ENCODE peak calls at places on chromosome 22, in four cellular contexts. J is fibroblast of lung, L is lower leg skin, S is Peyer's patch. Y is an unnamed sample.

GRCh38 chr22:39109361-39109760 is 12.3 kb downstream of the APOBEC3H start:
- DNase-seq in J (no peak), L (no peak), S (no peak), Y (no peak)

GRCh38 chr22:20257474-20258299 is 10.4 kb downstream of the RTN4R start:
- DNase-seq in J (no peak), L (no peak), S (no peak), Y (no peak)

GRCh38 chr22:19121631-19122142 is 525 bp downstream of the DGCR2 start:
- DNase-seq in J (peak), L (peak), S (peak), Y (no peak)

GRCh38 chr22:41598081-41598480 is 8.4 kb upstream of the PMM1 start:
- DNase-seq in J (peak), L (no peak), S (no peak), Y (no peak)

GRCh38 chr22:40289991-40290459 is 56.3 kb upstream of the ADSL start:
- DNase-seq in J (no peak), L (no peak), S (no peak), Y (no peak)

GRCh38 chr22:20188567-20188877 is 37.7 kb upstream of the CCDC188 start:
- DNase-seq in J (no peak), L (no peak), S (no peak), Y (no peak)

GRCh38 chr22:24424001-24424900 is 3.1 kb upstream of the ADORA2A start:
- DNase-seq in J (no peak), L (no peak), S (no peak), Y (no peak)

GRCh38 chr22:30649430-30650007 is 13.9 kb downstream of the SLC35E4 start:
- DNase-seq in J (peak), L (peak), S (peak), Y (peak)

GRCh38 chr22:33867118-33867863 is 53.0 kb downstream of the LARGE1 start:
- DNase-seq in J (peak), L (no peak), S (peak), Y (peak)

GRCh38 chr22:38467904-38468760 is at the start of gene KDELR3:
- DNase-seq in J (peak), L (peak), S (peak), Y (peak)

GRCh38 chr22:19879996-19880785 is 25.5 kb upstream of the GNB1L start:
- DNase-seq in J (no peak), L (peak), S (peak), Y (peak)

GRCh38 chr22:33126881-33127280 is 68.7 kb upstream of the SYN3 start:
- DNase-seq in J (no peak), L (no peak), S (no peak), Y (no peak)

GRCh38 chr22:33515733-33516297 is 404.5 kb downstream of the LARGE1 start:
- DNase-seq in J (no peak), L (no peak), S (peak), Y (no peak)

GRCh38 chr22:39209756-39210155 is 35.0 kb downstream of the PDGFB start:
- DNase-seq in J (no peak), L (peak), S (no peak), Y (no peak)

GRCh38 chr22:20606041-20606783 is 98.8 kb downstream of the MED15 start:
- DNase-seq in J (peak), L (no peak), S (peak), Y (no peak)

GRCh38 chr22:31233001-31233400 is 20.9 kb downstream of the LIMK2 start:
- DNase-seq in J (no peak), L (no peak), S (no peak), Y (no peak)

GRCh38 chr22:38834991-38835390 is 8.8 kb downstream of the NPTXR start:
- DNase-seq in J (no peak), L (no peak), S (no peak), Y (no peak)

GRCh38 chr22:39967996-39968968 is 8.1 kb downstream of the TMA7B start:
- DNase-seq in J (no peak), L (no peak), S (no peak), Y (no peak)

GRCh38 chr22:41380993-41381328 is 781 bp upstream of the TEF start:
- DNase-seq in J (peak), L (no peak), S (no peak), Y (peak)

GRCh38 chr22:31253949-31254348 is 38.3 kb downstream of the PIK3IP1 start:
- DNase-seq in J (no peak), L (peak), S (peak), Y (no peak)

GRCh38 chr22:47091241-47091691 is 328.8 kb downstream of the TBC1D22A start:
- DNase-seq in J (no peak), L (peak), S (no peak), Y (no peak)

GRCh38 chr22:25282671-25283561 is 63.5 kb downstream of the CRYBB2 start:
- DNase-seq in J (no peak), L (no peak), S (no peak), Y (no peak)

GRCh38 chr22:19663286-19663815 is 51.0 kb upstream of the SEPTIN5 start:
- DNase-seq in J (peak), L (peak), S (no peak), Y (no peak)

GRCh38 chr22:19289475-19290161 is 1.9 kb downstream of the CLTCL1 start:
- DNase-seq in J (peak), L (no peak), S (no peak), Y (no peak)

GRCh38 chr22:33902073-33902472 is 18.2 kb downstream of the LARGE1 start:
- DNase-seq in J (no peak), L (no peak), S (no peak), Y (no peak)

GRCh38 chr22:19178659-19179471 is at the start of gene SLC25A1:
- DNase-seq in J (peak), L (peak), S (peak), Y (peak)

GRCh38 chr22:17924735-17925727 is 99.3 kb downstream of the MICAL3 start:
- DNase-seq in J (no peak), L (no peak), S (no peak), Y (no peak)

GRCh38 chr22:19107730-19108074 is 14.5 kb downstream of the DGCR2 start:
- DNase-seq in J (no peak), L (no peak), S (no peak), Y (no peak)

GRCh38 chr22:39518996-39519680 is 1.2 kb upstream of the ATF4 start:
- DNase-seq in J (peak), L (no peak), S (no peak), Y (no peak)

GRCh38 chr22:40477683-40478348 is 107.4 kb downstream of the SGSM3 start:
- DNase-seq in J (no peak), L (no peak), S (no peak), Y (no peak)

GRCh38 chr22:30742291-30743256 is 47.9 kb downstream of the OSBP2 start:
- DNase-seq in J (peak), L (no peak), S (no peak), Y (no peak)

GRCh38 chr22:49169074-49169744 is 658.5 kb downstream of the BRD1 start:
- DNase-seq in J (no peak), L (no peak), S (no peak), Y (no peak)

GRCh38 chr22:40204331-40205116 is 26.8 kb downstream of the TNRC6B start:
- DNase-seq in J (peak), L (no peak), S (no peak), Y (peak)

GRCh38 chr22:26588749-26589366 is 1.1 kb downstream of the TPST2 start:
- DNase-seq in J (no peak), L (no peak), S (no peak), Y (no peak)

GRCh38 chr22:26462051-26462450 is 21.5 kb downstream of the HPS4 start:
- DNase-seq in J (no peak), L (peak), S (no peak), Y (no peak)

GRCh38 chr22:29476116-29476515 is 3.9 kb upstream of the NEFH start:
- DNase-seq in J (no peak), L (no peak), S (no peak), Y (no peak)

GRCh38 chr22:29478326-29479276 is 1.4 kb upstream of the NEFH start:
- DNase-seq in J (no peak), L (no peak), S (no peak), Y (no peak)

GRCh38 chr22:29480262-29480511 is 169 bp downstream of the NEFH start:
- DNase-seq in J (no peak), L (no peak), S (no peak), Y (no peak)

GRCh38 chr22:29479417-29480261 is at the start of gene NEFH:
- DNase-seq in J (no peak), L (no peak), S (no peak), Y (no peak)

GRCh38 chr22:29477919-29478318 is 2.1 kb upstream of the NEFH start:
- DNase-seq in J (no peak), L (no peak), S (no peak), Y (no peak)
- H3K4me3 ChIP-seq in J (no peak), L (no peak), S (no peak), Y (no peak)

GRCh38 chr22:46025973-46026906 is 49.3 kb upstream of the WNT7B start:
- DNase-seq in J (no peak), L (no peak), S (peak), Y (peak)
- H3K4me3 ChIP-seq in J (no peak), L (no peak), S (no peak), Y (no peak)

DNA sequence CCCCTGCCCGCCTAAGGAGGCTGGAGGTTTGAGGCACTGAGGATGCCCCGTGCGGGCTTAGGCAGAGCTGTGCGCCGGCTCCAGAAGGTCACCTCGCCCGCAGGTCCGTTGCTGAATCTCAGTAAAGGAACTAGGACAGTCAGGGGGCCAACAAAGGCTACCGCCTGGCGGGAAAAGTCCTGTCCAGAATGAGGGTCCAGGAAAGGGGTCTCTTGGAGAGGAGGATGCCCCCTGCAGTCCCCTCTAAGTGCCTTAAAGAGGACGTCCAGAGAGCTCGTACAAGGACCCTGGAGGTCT is 549 bp downstream of the PVALB start:
- DNase-seq in J (no peak), L (no peak), S (no peak), Y (no peak)
- H3K4me3 ChIP-seq in J (no peak), L (no peak), S (peak), Y (no peak)

DNA sequence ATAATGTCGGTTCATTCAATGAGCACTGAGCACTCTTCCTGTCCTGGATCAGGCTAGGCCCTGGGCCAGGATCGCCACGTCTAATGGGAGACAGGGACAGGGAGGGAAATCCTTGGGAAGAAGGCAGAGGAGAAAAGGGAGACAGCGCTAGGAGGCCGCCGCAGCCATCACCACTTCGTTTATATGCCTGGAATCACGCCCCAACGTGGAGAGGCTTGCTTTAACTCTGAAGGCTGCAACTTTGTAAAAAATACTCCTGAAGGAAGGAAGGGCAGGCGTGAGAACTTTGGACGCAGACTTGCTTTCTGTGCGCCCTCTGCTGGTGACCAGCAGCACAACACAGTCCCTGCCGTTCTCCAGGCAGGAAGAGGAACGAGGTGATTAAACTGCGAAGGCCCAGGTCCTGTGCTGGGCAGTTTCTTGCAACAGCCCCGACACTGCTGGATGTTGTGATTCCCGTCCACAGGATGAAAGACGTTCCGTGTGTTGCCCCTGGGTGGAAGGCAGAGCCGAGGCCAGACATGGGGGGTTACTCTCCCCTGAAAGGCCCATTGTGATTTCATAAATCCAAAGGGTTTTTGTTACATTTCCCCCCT is 22.1 kb downstream of the RIBC2 start:
- DNase-seq in J (peak), L (peak), S (peak), Y (peak)
- H3K4me3 ChIP-seq in J (no peak), L (no peak), S (no peak), Y (no peak)

GRCh38 chr22:27801197-27801615 is 350 bp downstream of the MN1 start:
- DNase-seq in J (no peak), L (no peak), S (no peak), Y (no peak)
- H3K4me3 ChIP-seq in J (peak), L (peak), S (peak), Y (peak)

GRCh38 chr22:50289151-50289941 is 18.1 kb downstream of the PLXNB2 start:
- DNase-seq in J (no peak), L (no peak), S (no peak), Y (no peak)
- H3K4me3 ChIP-seq in J (no peak), L (no peak), S (no peak), Y (no peak)

DNA sequence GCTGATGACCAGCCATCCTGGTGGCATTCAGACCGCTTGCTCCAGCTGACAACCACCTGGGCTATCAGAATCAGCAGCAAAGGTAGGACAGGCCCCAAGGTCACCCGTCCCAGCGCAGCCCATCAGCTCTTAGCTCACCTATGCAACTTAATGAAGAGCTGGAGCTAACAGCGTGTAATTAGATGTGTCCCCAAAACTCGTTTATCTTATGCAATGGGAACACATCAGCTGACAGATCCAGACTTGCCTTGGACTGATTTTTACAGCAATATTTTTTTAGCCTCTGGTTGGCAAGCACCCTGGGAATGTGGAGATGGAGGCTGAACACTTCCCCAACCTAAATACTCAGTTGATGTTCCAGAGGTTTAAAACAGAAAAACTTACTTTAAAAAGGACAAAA is 76.0 kb downstream of the PACSIN2 start:
- DNase-seq in J (no peak), L (no peak), S (no peak), Y (no peak)
- H3K4me3 ChIP-seq in J (no peak), L (no peak), S (no peak), Y (no peak)

DNA sequence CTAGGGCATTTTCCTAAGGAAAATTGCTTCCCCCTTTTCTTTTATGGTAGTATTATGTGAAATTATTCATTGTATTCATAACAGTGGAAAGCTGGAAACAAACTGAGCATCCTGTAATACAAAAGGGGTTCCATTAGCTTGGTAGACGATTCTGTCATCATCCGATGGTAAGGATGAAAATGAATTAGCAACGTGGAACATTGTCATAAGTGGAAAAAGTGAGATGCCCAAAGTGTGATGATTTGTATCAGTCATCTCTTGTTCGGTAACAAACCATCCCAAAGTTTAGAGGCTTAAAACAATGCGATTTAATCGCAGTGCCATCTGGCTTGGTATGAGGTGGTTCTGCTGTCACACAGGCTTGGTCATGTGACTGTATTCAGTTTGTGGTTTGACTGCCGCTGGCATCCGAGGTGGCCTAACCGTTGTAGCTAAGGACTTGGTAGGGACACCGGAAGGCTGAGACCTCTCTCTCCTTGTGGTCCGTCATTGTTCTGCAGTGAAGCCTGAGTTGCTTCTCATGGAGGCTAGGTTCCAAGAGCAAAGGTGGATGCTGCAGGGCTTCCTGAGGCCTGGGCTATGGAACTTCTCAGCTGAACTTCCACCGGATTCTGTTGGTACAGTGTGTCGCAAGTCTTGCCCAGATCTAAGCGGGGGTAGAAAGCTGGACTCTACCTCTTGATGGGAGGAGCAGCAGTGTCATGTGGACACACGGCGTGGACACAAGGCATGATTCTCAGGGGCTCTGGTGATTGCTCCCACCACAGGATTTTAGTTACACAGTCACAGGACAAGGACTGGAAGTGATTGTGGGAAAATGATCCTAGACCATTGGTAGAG is 36.2 kb downstream of the BCR start:
- DNase-seq in J (no peak), L (no peak), S (peak), Y (no peak)
- H3K4me3 ChIP-seq in J (no peak), L (no peak), S (no peak), Y (no peak)

GRCh38 chr22:22446527-22446926 is 62.0 kb downstream of the ZNF280B start:
- DNase-seq in J (peak), L (no peak), S (no peak), Y (no peak)
- H3K4me3 ChIP-seq in J (no peak), L (no peak), S (no peak), Y (no peak)

GRCh38 chr22:37303821-37304274 is 21.5 kb downstream of the CYTH4 start:
- DNase-seq in J (peak), L (no peak), S (no peak), Y (peak)

GRCh38 chr22:37305873-37306272 is 23.6 kb downstream of the CYTH4 start:
- DNase-seq in J (no peak), L (no peak), S (no peak), Y (no peak)

GRCh38 chr22:37308385-37309200 is 26.3 kb downstream of the CYTH4 start:
- DNase-seq in J (no peak), L (no peak), S (no peak), Y (no peak)

GRCh38 chr22:37304595-37305343 is 22.5 kb downstream of the CYTH4 start:
- DNase-seq in J (peak), L (no peak), S (no peak), Y (no peak)

DNA sequence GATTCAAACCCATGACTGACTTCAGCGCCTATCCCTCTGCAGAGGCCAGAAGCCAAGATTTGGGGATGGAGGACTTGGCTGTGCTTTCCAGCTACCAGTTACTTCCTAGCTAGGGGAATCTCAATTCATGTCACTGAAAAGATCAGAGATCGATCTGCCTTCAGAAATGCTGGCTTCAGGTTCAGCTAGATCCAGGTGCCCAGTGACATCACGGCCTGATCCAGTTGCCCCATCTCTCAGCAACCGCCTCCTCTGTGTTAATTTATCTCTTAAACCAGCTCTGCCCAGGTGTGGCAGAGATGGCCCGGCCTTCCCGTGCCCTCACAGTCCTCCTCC is 24.2 kb downstream of the CYTH4 start:
- DNase-seq in J (no peak), L (no peak), S (no peak), Y (no peak)
- H3K4me3 ChIP-seq in J (no peak), L (no peak), S (no peak), Y (no peak)